ENCODE peak calls at places on chromosomes 6 and 20, in six cellular contexts. Z is hepatocyte, N is ovary, Q is BE2C, W is HepG2, Y is psoas muscle. V is an unnamed sample.

GRCh38 chr6:84967965-84968364 is 203.6 kb upstream of the TBX18 start:
- DNase-seq in Q (no peak), N (no peak), Y (no peak), Z (no peak), W (no peak), V (no peak)

GRCh38 chr6:109867970-109868358 is 110.1 kb upstream of the GPR6 start:
- DNase-seq in Y (no peak), Q (no peak), W (no peak), N (peak), Z (peak), V (peak)

GRCh38 chr6:444653-445275 is 53.2 kb downstream of the IRF4 start:
- DNase-seq in Q (no peak), Y (no peak), N (no peak), Z (no peak), W (no peak), V (no peak)

GRCh38 chr6:156767603-156768467 is 9.3 kb upstream of the ARID1B start:
- DNase-seq in N (no peak), Y (no peak), W (no peak), Z (no peak), Q (no peak), V (peak)

GRCh38 chr6:116016846-116017545 is 43.7 kb downstream of the FRK start:
- DNase-seq in W (peak), Q (no peak), Y (no peak), N (no peak), Z (no peak), V (peak)

GRCh38 chr6:126716012-126716411 is 376.1 kb downstream of the CENPW start:
- DNase-seq in Z (no peak), Q (no peak), Y (no peak), N (no peak), W (no peak), V (no peak)

GRCh38 chr6:137808191-137808590 is 58.9 kb upstream of the TNFAIP3 start:
- DNase-seq in Q (no peak), W (peak), Y (no peak), N (no peak), Z (no peak), V (peak)

GRCh38 chr20:39853050-39853449 is 836.0 kb downstream of the MAFB start:
- DNase-seq in W (no peak), Z (no peak), Q (no peak), N (no peak), Y (no peak), V (no peak)

GRCh38 chr6:151160869-151161268 is 78.9 kb upstream of the AKAP12 start:
- DNase-seq in N (no peak), Q (no peak), W (peak), Z (peak), Y (no peak), V (no peak)

GRCh38 chr6:15317934-15318902 is 72.3 kb downstream of the JARID2 start:
- DNase-seq in W (peak), Y (no peak), Z (no peak), Q (no peak), N (no peak), V (no peak)

GRCh38 chr20:1225263-1225728 is 548 bp upstream of the RAD21L1 start:
- DNase-seq in N (no peak), Q (no peak), Y (no peak), W (peak), Z (no peak), V (no peak)

GRCh38 chr6:41040911-41041536 is 1.2 kb upstream of the TSPO2 start:
- DNase-seq in Y (no peak), N (no peak), Q (no peak), Z (no peak), W (no peak), V (no peak)

GRCh38 chr20:59438201-59438600 is 137.8 kb downstream of the EDN3 start:
- DNase-seq in Z (no peak), Q (peak), N (no peak), W (no peak), Y (no peak), V (no peak)

GRCh38 chr6:13437597-13437996 is 49.8 kb downstream of the GFOD1 start:
- DNase-seq in Q (no peak), Z (no peak), N (no peak), Y (no peak), W (peak), V (no peak)

GRCh38 chr6:16130437-16130891 is 1.6 kb downstream of the MYLIP start:
- DNase-seq in Q (no peak), Y (no peak), W (no peak), Z (peak), N (no peak), V (no peak)

GRCh38 chr6:12233693-12234551 is 56.2 kb upstream of the EDN1 start:
- DNase-seq in N (peak), W (peak), Y (no peak), Q (peak), Z (peak), V (peak)

GRCh38 chr6:44386929-44387345 is 569 bp upstream of the CDC5L start:
- DNase-seq in N (peak), W (no peak), Z (peak), Y (peak), Q (no peak), V (no peak)

GRCh38 chr6:100435299-100435698 is 29.4 kb downstream of the SIM1 start:
- DNase-seq in N (no peak), W (no peak), Z (peak), Q (no peak), Y (no peak), V (no peak)

GRCh38 chr20:1941226-1941625 is 46.0 kb downstream of the SIRPA start:
- DNase-seq in Y (peak), W (no peak), Z (no peak), Q (no peak), N (no peak), V (no peak)

GRCh38 chr6:53273356-53273755 is 75.4 kb downstream of the ELOVL5 start:
- DNase-seq in Y (no peak), N (no peak), Q (no peak), W (no peak), Z (no peak), V (no peak)
- TF ChIP-seq CTCF in Y (no peak), N (no peak), Q (peak), W (peak), Z (no peak), V (peak)

DNA sequence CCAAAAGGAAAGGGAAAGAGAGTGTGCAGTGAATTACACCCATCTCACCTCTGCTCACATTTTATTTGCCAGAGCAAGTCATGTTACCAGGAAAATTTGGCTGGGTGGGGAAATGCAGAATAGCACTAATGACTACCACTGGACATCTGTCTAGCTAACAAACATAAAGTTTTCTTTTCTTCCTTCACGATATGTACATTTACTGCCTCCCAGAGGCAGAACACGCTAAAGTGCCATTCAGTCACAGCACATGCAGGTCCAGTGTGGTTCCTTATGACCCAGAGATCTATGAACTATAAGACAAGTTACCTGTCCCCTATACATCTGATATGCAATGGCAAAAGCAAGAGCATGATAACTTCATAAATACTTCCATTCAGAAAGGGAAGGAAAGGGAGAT is 194.1 kb downstream of the OGFRL1 start:
- DNase-seq in Q (no peak), Y (no peak), N (no peak), Z (no peak), W (no peak), V (no peak)
- H3K4me3 ChIP-seq in Q (no peak), Y (no peak), N (no peak), Z (no peak), W (no peak), V (no peak)

DNA sequence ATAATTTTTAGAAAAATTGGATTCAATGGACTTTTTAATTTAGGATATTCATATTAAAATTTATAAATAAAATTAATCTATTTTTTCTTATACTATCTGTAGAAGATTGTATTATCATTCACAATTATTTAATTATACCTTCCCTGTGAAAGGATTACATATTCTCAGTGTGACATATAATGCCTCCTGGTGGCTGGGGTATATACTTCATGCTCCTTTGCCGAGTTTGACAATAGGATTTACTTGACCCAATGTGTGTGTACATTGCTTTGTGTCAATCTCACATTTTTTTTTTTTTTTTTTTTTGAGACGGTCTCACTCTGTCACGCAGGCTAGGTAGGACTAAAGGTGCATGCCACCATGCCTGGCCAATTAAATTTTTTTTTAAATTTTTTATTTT is 230.0 kb upstream of the CHD6 start:
- DNase-seq in Q (no peak), W (peak), Y (no peak), N (no peak), Z (no peak), V (no peak)
- TF ChIP-seq CTCF in Q (peak), W (peak), Y (no peak), N (no peak), Z (peak), V (no peak)

GRCh38 chr20:34516874-34517542 is 786 bp downstream of the DYNLRB1 start:
- DNase-seq in Y (no peak), W (no peak), N (no peak), Q (peak), Z (peak), V (peak)

GRCh38 chr20:34512955-34513419 is 3.2 kb upstream of the DYNLRB1 start:
- DNase-seq in Y (no peak), N (no peak), Z (no peak), Q (no peak), W (no peak), V (no peak)

GRCh38 chr20:34516038-34516873 is at the start of gene DYNLRB1:
- DNase-seq in Q (peak), Z (peak), N (peak), Y (peak), W (peak), V (peak)

GRCh38 chr20:34515484-34516037 is 661 bp upstream of the DYNLRB1 start:
- DNase-seq in W (peak), Q (peak), Y (peak), Z (peak), N (peak), V (no peak)

GRCh38 chr20:34514897-34515483 is 1.2 kb upstream of the DYNLRB1 start:
- DNase-seq in Y (no peak), N (no peak), Q (no peak), Z (no peak), W (no peak), V (peak)
- H3K4me3 ChIP-seq in Y (peak), N (peak), Q (peak), Z (peak), W (peak), V (peak)

V was measured in fibroblast of villous mesenchyme.